ENCODE peak calls at places on chromosomes 4 and X, in eight cellular contexts. D, C, B, R, E, S, M and G are unnamed samples.

GRCh38 chr4:181293014-181293413 is 950.2 kb upstream of the TENM3 start:
- DNase-seq in D (no peak), C (no peak), B (no peak), R (peak), E (no peak), S (no peak), M (no peak), G (no peak)

GRCh38 chrX:18490816-18491215 is 65.4 kb downstream of the CDKL5 start:
- DNase-seq in D (no peak), C (no peak), B (no peak), R (no peak), E (no peak), S (no peak), M (no peak), G (no peak)

GRCh38 chr4:41466249-41466648 is 71.7 kb upstream of the LIMCH1 start:
- DNase-seq in D (peak), C (no peak), B (no peak), R (no peak), E (no peak), S (no peak), M (no peak), G (no peak)

GRCh38 chr4:16582526-16582925 is 315.9 kb downstream of the LDB2 start:
- DNase-seq in D (peak), C (no peak), B (peak), R (peak), E (no peak), S (no peak), M (no peak), G (no peak)

GRCh38 chr4:20195071-20195885 is 56.4 kb upstream of the SLIT2 start:
- DNase-seq in D (no peak), C (no peak), B (no peak), R (no peak), E (no peak), S (peak), M (no peak), G (no peak)

GRCh38 chr4:153246446-153247115 is 42.3 kb downstream of the TRIM2 start:
- DNase-seq in D (no peak), C (no peak), B (no peak), R (no peak), E (no peak), S (no peak), M (no peak), G (no peak)

GRCh38 chrX:40205471-40205870 is 107.7 kb upstream of the BCOR start:
- DNase-seq in D (no peak), C (no peak), B (no peak), R (no peak), E (no peak), S (no peak), M (no peak), G (no peak)

GRCh38 chr4:18291313-18291712 is 269.8 kb upstream of the LCORL start:
- DNase-seq in D (no peak), C (no peak), B (no peak), R (no peak), E (no peak), S (no peak), M (no peak), G (no peak)

GRCh38 chrX:22526339-22526738 is 253.6 kb downstream of the CBLL2 start:
- DNase-seq in D (no peak), C (no peak), B (no peak), R (no peak), E (no peak), S (peak), M (no peak), G (no peak)

GRCh38 chr4:39324446-39324845 is 41.7 kb downstream of the RFC1 start:
- DNase-seq in D (no peak), C (no peak), B (no peak), R (no peak), E (no peak), S (no peak), M (no peak), G (no peak)

GRCh38 chr4:31107362-31107761 is 387.2 kb downstream of the PCDH7 start:
- DNase-seq in D (no peak), C (no peak), B (no peak), R (no peak), E (no peak), S (no peak), M (no peak), G (no peak)

GRCh38 chrX:73668779-73669178 is 105.8 kb downstream of the CHIC1 start:
- DNase-seq in D (no peak), C (no peak), B (no peak), R (no peak), E (no peak), S (no peak), M (no peak), G (no peak)

GRCh38 chrX:149871433-149871832 is 9.6 kb upstream of the MAGEA8 start:
- DNase-seq in D (no peak), C (no peak), B (no peak), R (no peak), E (no peak), S (no peak), M (no peak), G (no peak)

GRCh38 chr4:55838356-55838755 is 15.1 kb upstream of the EXOC1 start:
- DNase-seq in D (no peak), C (no peak), B (no peak), R (no peak), E (no peak), S (no peak), M (no peak), G (no peak)

GRCh38 chr4:10161840-10162239 is 45.2 kb upstream of the WDR1 start:
- DNase-seq in D (no peak), C (no peak), B (peak), R (no peak), E (no peak), S (no peak), M (no peak), G (peak)

GRCh38 chrX:35115205-35115604 is 172.6 kb downstream of the FAM47B start:
- DNase-seq in D (no peak), C (no peak), B (no peak), R (no peak), E (no peak), S (no peak), M (no peak), G (no peak)

GRCh38 chr4:8333726-8334460 is 64.3 kb downstream of the HTRA3 start:
- DNase-seq in D (no peak), C (no peak), B (no peak), R (no peak), E (no peak), S (no peak), M (peak), G (no peak)

GRCh38 chr4:89420507-89420906 is 112.9 kb upstream of the GPRIN3 start:
- DNase-seq in D (no peak), C (no peak), B (no peak), R (no peak), E (no peak), S (no peak), M (no peak), G (no peak)

GRCh38 chr4:182880387-182881356 is 36.5 kb downstream of the DCTD start:
- DNase-seq in D (no peak), C (no peak), B (no peak), R (no peak), E (peak), S (no peak), M (peak), G (no peak)

GRCh38 chr4:87032884-87033533 is 98.2 kb downstream of the AFF1 start:
- DNase-seq in D (no peak), C (no peak), B (no peak), R (no peak), E (no peak), S (no peak), M (no peak), G (no peak)

GRCh38 chrX:119121341-119121740 is 6.3 kb downstream of the KIAA1210 start:
- DNase-seq in D (no peak), C (no peak), B (no peak), R (peak), E (no peak), S (no peak), M (no peak), G (no peak)

GRCh38 chr4:1793496-1793840 is 375 bp downstream of the FGFR3 start:
- DNase-seq in D (peak), C (no peak), B (peak), R (peak), E (no peak), S (no peak), M (no peak), G (no peak)

GRCh38 chr4:1981251-1982055 is 27.3 kb downstream of the NELFA start:
- DNase-seq in D (peak), C (no peak), B (no peak), R (peak), E (no peak), S (no peak), M (no peak), G (no peak)

GRCh38 chr4:6945052-6945409 is 35.4 kb downstream of the TBC1D14 start:
- DNase-seq in D (no peak), C (no peak), B (no peak), R (no peak), E (no peak), S (no peak), M (no peak), G (no peak)

GRCh38 chr4:113636877-113637276 is 124.7 kb downstream of the CAMK2D start:
- DNase-seq in D (no peak), C (no peak), B (peak), R (no peak), E (no peak), S (peak), M (no peak), G (peak)

GRCh38 chr4:72895408-72895807 is 174.1 kb downstream of the COX18 start:
- DNase-seq in D (no peak), C (no peak), B (no peak), R (no peak), E (no peak), S (no peak), M (no peak), G (no peak)

GRCh38 chr4:8182858-8183725 is 16.0 kb upstream of the SH3TC1 start:
- DNase-seq in D (no peak), C (no peak), B (no peak), R (no peak), E (peak), S (peak), M (peak), G (no peak)

GRCh38 chr4:113327513-113327912 is 278.1 kb downstream of the ANK2 start:
- DNase-seq in D (no peak), C (no peak), B (no peak), R (no peak), E (no peak), S (no peak), M (no peak), G (no peak)

GRCh38 chrX:53280703-53281320 is 572 bp downstream of the IQSEC2 start:
- DNase-seq in D (no peak), C (no peak), B (no peak), R (no peak), E (no peak), S (peak), M (peak), G (no peak)

GRCh38 chrX:19372170-19373033 is 28.7 kb downstream of the PDHA1 start:
- DNase-seq in D (peak), C (no peak), B (peak), R (peak), E (peak), S (no peak), M (peak), G (peak)

GRCh38 chrX:132442674-132443073 is 46.2 kb downstream of the MBNL3 start:
- DNase-seq in D (no peak), C (no peak), B (no peak), R (no peak), E (no peak), S (no peak), M (no peak), G (no peak)

GRCh38 chr4:69642961-69643360 is 3.5 kb upstream of the UGT2A2 start:
- DNase-seq in D (no peak), C (no peak), B (no peak), R (no peak), E (no peak), S (no peak), M (no peak), G (no peak)

GRCh38 chr4:69639542-69639941 is at the start of gene UGT2A2:
- DNase-seq in D (no peak), C (no peak), B (no peak), R (no peak), E (no peak), S (no peak), M (no peak), G (no peak)

GRCh38 chr4:69640289-69640688 is 847 bp upstream of the UGT2A2 start:
- DNase-seq in D (no peak), C (no peak), B (no peak), R (no peak), E (no peak), S (no peak), M (no peak), G (no peak)
- H3K4me3 ChIP-seq in D (no peak), C (no peak), B (no peak), R (no peak), E (no peak), S (no peak), M (no peak), G (no peak)

DNA sequence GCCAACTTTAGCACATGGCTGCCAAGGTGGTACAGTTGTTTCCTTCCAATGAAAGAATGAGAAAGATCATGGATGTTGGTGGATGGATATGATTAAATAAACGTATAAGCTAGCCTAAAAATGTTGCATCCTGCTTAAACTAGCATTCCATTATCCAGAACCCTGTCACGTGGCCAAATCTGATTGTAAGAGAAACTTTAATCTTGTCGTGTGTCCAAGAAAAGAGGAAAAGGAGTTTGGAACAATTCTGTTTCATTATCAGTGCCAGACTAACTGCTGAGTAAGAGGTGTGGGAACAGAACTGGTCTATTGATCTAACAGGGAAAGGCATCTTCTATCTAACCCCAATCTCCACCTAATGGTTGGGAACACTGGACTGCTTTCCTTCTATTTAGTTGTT is 325.2 kb upstream of the BMP3 start:
- DNase-seq in D (no peak), C (no peak), B (no peak), R (no peak), E (no peak), S (no peak), M (no peak), G (no peak)
- H3K27ac ChIP-seq in D (no peak), C (no peak), B (no peak), R (no peak), E (no peak), S (no peak), M (no peak), G (no peak)

GRCh38 chr4:186759990-186760389 is 36.3 kb upstream of the FAT1 start:
- DNase-seq in D (no peak), C (no peak), B (no peak), R (no peak), E (no peak), S (no peak), M (no peak), G (no peak)
- H3K4me3 ChIP-seq in D (no peak), C (no peak), B (no peak), R (no peak), E (no peak), S (no peak), M (no peak), G (no peak)

GRCh38 chrX:63430026-63430425 is 78.9 kb upstream of the SPIN4 start:
- DNase-seq in D (no peak), C (no peak), B (no peak), R (no peak), E (no peak), S (no peak), M (no peak), G (no peak)
- H3K27ac ChIP-seq in D (no peak), C (no peak), B (no peak), R (no peak), E (no peak), S (no peak), M (no peak), G (no peak)

GRCh38 chr4:169791527-169792156 is 33.9 kb upstream of the HPF1 start:
- DNase-seq in D (peak), C (no peak), B (peak), R (peak), E (no peak), S (peak), M (no peak), G (no peak)
- H3K4me3 ChIP-seq in D (peak), C (peak), B (no peak), R (peak), E (peak), S (no peak), M (peak), G (no peak)